ENCODE peak calls at places on chromosomes 1 and 21, in seven cellular contexts. C is testis, Q is endodermal cell, R is kidney epithelial cell, K is GM12878, A is stomach, N is IMR-90. U is an unnamed sample.

GRCh38 chr1:31591425-31592093 is 15.2 kb downstream of the TINAGL1 start:
- DNase-seq in C (no peak), Q (peak; percentile 48), R (peak; percentile 82), K (no peak), A (no peak), N (no peak), U (no peak)

GRCh38 chr1:151175036-151175741 is 592 bp downstream of the TMOD4 start:
- DNase-seq in C (no peak), Q (no peak), R (no peak), K (no peak), A (no peak), N (peak; percentile 38), U (no peak)

GRCh38 chr1:227729144-227729880 is 5.8 kb downstream of the JMJD4 start:
- DNase-seq in C (no peak), Q (peak; percentile 68), R (no peak), K (no peak), A (no peak), N (no peak), U (no peak)

GRCh38 chr1:87086120-87086519 is 171.7 kb downstream of the HS2ST1 start:
- DNase-seq in C (no peak), Q (no peak), R (no peak), K (no peak), A (no peak), N (no peak), U (no peak)

GRCh38 chr21:46381521-46381920 is 57.6 kb downstream of the PCNT start:
- DNase-seq in C (no peak), Q (no peak), R (no peak), K (no peak), A (no peak), N (no peak), U (no peak)

GRCh38 chr1:53330819-53331218 is 2.9 kb upstream of the LRP8 start:
- DNase-seq in C (peak; percentile 14), Q (peak; percentile 36), R (no peak), K (no peak), A (no peak), N (no peak), U (no peak)

GRCh38 chr1:234927312-234927967 is 201.2 kb downstream of the TOMM20 start:
- DNase-seq in C (no peak), Q (no peak), R (no peak), K (no peak), A (no peak), N (no peak), U (no peak)

GRCh38 chr21:42350271-42350885 is 416 bp downstream of the TFF2 start:
- DNase-seq in C (no peak), Q (peak; percentile 9), R (no peak), K (no peak), A (no peak), N (no peak), U (no peak)

GRCh38 chr1:4605158-4605557 is 49.3 kb upstream of the AJAP1 start:
- DNase-seq in C (no peak), Q (peak; percentile 20), R (no peak), K (no peak), A (no peak), N (no peak), U (no peak)

GRCh38 chr1:218887141-218887925 is 286.3 kb upstream of the LYPLAL1 start:
- DNase-seq in C (no peak), Q (no peak), R (no peak), K (no peak), A (no peak), N (no peak), U (no peak)

GRCh38 chr21:38628426-38628825 is 130.1 kb upstream of the ERG start:
- DNase-seq in C (no peak), Q (no peak), R (no peak), K (no peak), A (no peak), N (no peak), U (no peak)

GRCh38 chr21:32626633-32627196 is 14.5 kb upstream of the CFAP298 start:
- DNase-seq in C (no peak), Q (no peak), R (no peak), K (no peak), A (no peak), N (peak; percentile 82), U (no peak)

GRCh38 chr1:93738075-93738622 is 56.5 kb upstream of the BCAR3 start:
- DNase-seq in C (no peak), Q (no peak), R (peak; percentile 68), K (no peak), A (no peak), N (peak; percentile 90), U (no peak)

GRCh38 chr21:36717901-36718465 is 19.1 kb downstream of the SIM2 start:
- DNase-seq in C (no peak), Q (peak; percentile 39), R (no peak), K (no peak), A (peak; percentile 5), N (no peak), U (no peak)

GRCh38 chr1:75677443-75677842 is 47.1 kb upstream of the ACADM start:
- DNase-seq in C (no peak), Q (no peak), R (no peak), K (no peak), A (no peak), N (no peak), U (no peak)

GRCh38 chr1:33586111-33586510 is 113.7 kb downstream of the ZSCAN20 start:
- DNase-seq in C (no peak), Q (no peak), R (peak; percentile 10), K (no peak), A (no peak), N (peak; percentile 11), U (no peak)

GRCh38 chr1:206954616-206955342 is 8.5 kb upstream of the PIGR start:
- DNase-seq in C (no peak), Q (no peak), R (no peak), K (no peak), A (no peak), N (no peak), U (no peak)

GRCh38 chr1:43258370-43258769 is 11.4 kb upstream of the TMEM125 start:
- DNase-seq in C (peak; percentile 5), Q (no peak), R (no peak), K (no peak), A (no peak), N (no peak), U (no peak)

GRCh38 chr1:9399510-9400424 is 107.1 kb downstream of the SPSB1 start:
- DNase-seq in C (no peak), Q (peak; percentile 69), R (no peak), K (no peak), A (peak; percentile 28), N (peak; percentile 48), U (no peak)

GRCh38 chr1:76668046-76668445 is 199.2 kb upstream of the ST6GALNAC5 start:
- DNase-seq in C (no peak), Q (no peak), R (peak; percentile 70), K (peak; percentile 33), A (no peak), N (no peak), U (no peak)

GRCh38 chr1:52403566-52404115 is 582 bp downstream of the ORC1 start:
- DNase-seq in C (peak; percentile 16), Q (peak; percentile 84), R (peak; percentile 37), K (peak; percentile 41), A (no peak), N (peak; percentile 84), U (peak; percentile 49)

GRCh38 chr1:83761084-83761760 is 237.7 kb downstream of the TTLL7 start:
- DNase-seq in C (no peak), Q (no peak), R (no peak), K (peak; percentile 45), A (no peak), N (no peak), U (no peak)
- H3K27me3 ChIP-seq in C (no peaks in the 10 kb centered on the region), Q (no peaks in the 10 kb centered on the region), R (no peaks in the 10 kb centered on the region), K (no peaks in the 10 kb centered on the region), A (no peaks in the 10 kb centered on the region), N (peaks cover 1% of the 10 kb centered on the region), U (no peaks in the 10 kb centered on the region)

GRCh38 chr21:45248893-45249381 is 38.8 kb downstream of the POFUT2 start:
- DNase-seq in C (peak; percentile 46), Q (peak; percentile 71), R (no peak), K (no peak), A (no peak), N (peak; percentile 15), U (no peak)
- TF ChIP-seq CTCF in C (no peak), Q (no peak), R (no peak), K (no peak), A (no peak), N (no peak), U (no peak)

GRCh38 chr1:26158271-26159112 is at the start of gene FAM110D:
- DNase-seq in C (no peak), Q (peak; percentile 68), R (no peak), K (no peak), A (no peak), N (no peak), U (no peak)
- H3K4me3 ChIP-seq in C (peak within 1 kb of the TSS; percentile 6), Q (peak within 1 kb of the TSS; percentile 26), R (no peak within 1 kb of the TSS), K (no peak within 1 kb of the TSS), A (peak within 1 kb of the TSS; percentile 55), N (no peak within 1 kb of the TSS), U (no peak within 1 kb of the TSS)

DNA sequence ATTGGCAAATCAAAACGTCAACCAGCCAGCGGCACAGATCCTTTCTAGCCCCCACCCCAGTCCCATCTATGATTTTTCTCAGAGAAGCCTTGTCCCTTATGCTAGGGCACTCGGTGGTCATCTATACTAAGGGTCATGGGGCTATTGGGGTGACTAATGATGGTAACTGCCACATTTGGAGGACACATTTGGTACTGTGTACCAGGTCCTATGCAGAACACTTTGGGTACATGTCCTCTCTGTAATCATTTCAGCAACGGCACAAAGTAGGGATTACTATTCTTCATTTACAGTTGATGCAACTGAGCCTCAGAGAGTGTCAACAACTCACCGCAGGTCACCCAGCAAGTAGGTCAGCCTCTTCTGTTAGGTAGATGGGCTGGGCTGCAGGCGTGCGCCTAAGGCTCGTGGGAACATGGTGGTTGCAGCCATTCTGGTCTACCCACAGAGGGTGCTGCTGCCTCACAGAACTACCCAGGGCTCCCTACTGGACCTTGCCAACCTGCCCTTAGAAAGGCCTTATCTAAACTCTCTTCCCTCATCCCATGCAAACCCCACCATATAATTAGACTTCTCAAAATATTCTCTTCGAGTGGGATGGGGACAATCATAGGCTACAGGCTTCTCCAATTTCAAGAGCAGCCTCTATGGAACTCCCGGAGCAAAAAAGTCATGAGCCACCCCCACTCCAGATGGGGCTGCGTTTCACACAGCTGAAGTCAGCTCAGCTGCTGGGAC is 5.7 kb upstream of the SDHB start:
- DNase-seq in C (peak; percentile 80), Q (peak; percentile 95), R (no peak), K (peak; percentile 30), A (peak; percentile 78), N (peak; percentile 71), U (no peak)
- H3K27me3 ChIP-seq in C (no peaks in the 10 kb centered on the region), Q (no peaks in the 10 kb centered on the region), R (no peaks in the 10 kb centered on the region), K (no peaks in the 10 kb centered on the region), A (no peaks in the 10 kb centered on the region), N (no peaks in the 10 kb centered on the region), U (no peaks in the 10 kb centered on the region)

GRCh38 chr1:11701551-11701961 is 10.0 kb downstream of the DRAXIN start:
- DNase-seq in C (peak; percentile 28), Q (no peak), R (no peak), K (no peak), A (no peak), N (no peak), U (no peak)
- TF ChIP-seq CTCF in C (no peak), Q (no peak), R (no peak), K (no peak), A (no peak), N (no peak), U (no peak)

GRCh38 chr1:248824301-248824700 is 1.4 kb downstream of the SH3BP5L start:
- DNase-seq in C (no peak), Q (no peak), R (no peak), K (no peak), A (no peak), N (no peak), U (no peak)
- H3K4me3 ChIP-seq in C (no peak overlapping the region), Q (peak overlapping the region; percentile 97), R (no peak overlapping the region), K (peak overlapping the region; percentile 79), A (peak overlapping the region; percentile 91), N (no peak overlapping the region), U (peak overlapping the region; percentile 88)

GRCh38 chr1:10776206-10776905 is 20.1 kb downstream of the CASZ1 start:
- DNase-seq in C (no peak), Q (no peak), R (no peak), K (no peak), A (peak; percentile 80), N (no peak), U (no peak)
- H3K27me3 ChIP-seq in C (no peaks in the 10 kb centered on the region), Q (no peaks in the 10 kb centered on the region), R (peaks cover 19% of the 10 kb centered on the region), K (peaks cover 3% of the 10 kb centered on the region), A (no peaks in the 10 kb centered on the region), N (peaks cover 62% of the 10 kb centered on the region), U (no peaks in the 10 kb centered on the region)